ENCODE peak calls at places on chromosomes 5 and 9, in five cellular contexts. One of them, this sample, is unnamed.
A peak's percentile ranks its signal among the peaks of the same experiment; 100 is the strongest.

GRCh38 chr9:14251146-14252071 is 62.5 kb downstream of the NFIB start:
- DNase-seq in astrocyte of the spinal cord: peak; percentile 87
- DNase-seq in tibial nerve: peak; percentile 56
- DNase-seq in spleen: no peak
- DNase-seq in psoas muscle: peak; percentile 79
- DNase-seq in this sample: no peak

GRCh38 chr5:132488590-132488989 is 2.0 kb downstream of the IRF1 start:
- DNase-seq in spleen: no peak
- DNase-seq in psoas muscle: no peak
- DNase-seq in tibial nerve: no peak
- DNase-seq in astrocyte of the spinal cord: no peak
- DNase-seq in this sample: no peak

GRCh38 chr9:19618816-19619215 is 170.0 kb downstream of the SLC24A2 start:
- DNase-seq in spleen: no peak
- DNase-seq in astrocyte of the spinal cord: no peak
- DNase-seq in tibial nerve: no peak
- DNase-seq in psoas muscle: no peak
- DNase-seq in this sample: no peak

GRCh38 chr9:86705474-86705873 is 241.8 kb downstream of the GAS1 start:
- DNase-seq in astrocyte of the spinal cord: no peak
- DNase-seq in spleen: no peak
- DNase-seq in tibial nerve: no peak
- DNase-seq in psoas muscle: no peak
- DNase-seq in this sample: no peak

GRCh38 chr5:109755761-109756160 is 66.0 kb downstream of the MAN2A1 start:
- DNase-seq in psoas muscle: no peak
- DNase-seq in spleen: no peak
- DNase-seq in tibial nerve: no peak
- DNase-seq in astrocyte of the spinal cord: no peak
- DNase-seq in this sample: no peak

GRCh38 chr9:107794259-107794658 is 304.7 kb upstream of the KLF4 start:
- DNase-seq in spleen: no peak
- DNase-seq in psoas muscle: no peak
- DNase-seq in tibial nerve: no peak
- DNase-seq in astrocyte of the spinal cord: no peak
- DNase-seq in this sample: no peak

GRCh38 chr9:137012694-137013570 is 15.1 kb downstream of the ABCA2 start:
- DNase-seq in astrocyte of the spinal cord: no peak
- DNase-seq in spleen: no peak
- DNase-seq in psoas muscle: no peak
- DNase-seq in tibial nerve: no peak
- DNase-seq in this sample: no peak

GRCh38 chr5:92599217-92599810 is 981.7 kb downstream of the NR2F1-AS1 start:
- DNase-seq in spleen: no peak
- DNase-seq in psoas muscle: no peak
- DNase-seq in astrocyte of the spinal cord: no peak
- DNase-seq in tibial nerve: no peak
- DNase-seq in this sample: no peak

GRCh38 chr9:101508203-101508602 is 25.4 kb upstream of the RNF20 start:
- DNase-seq in spleen: no peak
- DNase-seq in astrocyte of the spinal cord: no peak
- DNase-seq in psoas muscle: no peak
- DNase-seq in tibial nerve: no peak
- DNase-seq in this sample: no peak

GRCh38 chr9:15961217-15961616 is 408.4 kb downstream of the CCDC171 start:
- DNase-seq in astrocyte of the spinal cord: no peak
- DNase-seq in tibial nerve: no peak
- DNase-seq in spleen: no peak
- DNase-seq in psoas muscle: no peak
- DNase-seq in this sample: no peak

GRCh38 chr5:92390657-92391056 is 1007.5 kb upstream of the ARRDC3 start:
- DNase-seq in psoas muscle: no peak
- DNase-seq in astrocyte of the spinal cord: no peak
- DNase-seq in spleen: no peak
- DNase-seq in tibial nerve: no peak
- DNase-seq in this sample: no peak

GRCh38 chr9:34185778-34186551 is 7.1 kb downstream of the UBAP1 start:
- DNase-seq in spleen: no peak
- DNase-seq in astrocyte of the spinal cord: peak; percentile 93
- DNase-seq in psoas muscle: no peak
- DNase-seq in tibial nerve: peak; percentile 56
- DNase-seq in this sample: no peak

GRCh38 chr5:172872997-172873491 is 39.0 kb downstream of the ERGIC1 start:
- DNase-seq in tibial nerve: peak; percentile 71
- DNase-seq in spleen: peak; percentile 90
- DNase-seq in astrocyte of the spinal cord: peak; percentile 94
- DNase-seq in psoas muscle: peak; percentile 88
- DNase-seq in this sample: no peak

GRCh38 chr9:87606921-87607521 is 109.4 kb downstream of the DAPK1 start:
- DNase-seq in astrocyte of the spinal cord: peak; percentile 60
- DNase-seq in spleen: no peak
- DNase-seq in tibial nerve: no peak
- DNase-seq in psoas muscle: no peak
- DNase-seq in this sample: no peak

GRCh38 chr9:745761-746414 is 95.6 kb upstream of the DMRT1 start:
- DNase-seq in spleen: no peak
- DNase-seq in tibial nerve: no peak
- DNase-seq in psoas muscle: peak; percentile 58
- DNase-seq in astrocyte of the spinal cord: no peak
- DNase-seq in this sample: no peak

GRCh38 chr5:158461240-158461854 is 602.4 kb upstream of the CLINT1 start:
- DNase-seq in tibial nerve: peak; percentile 52
- DNase-seq in astrocyte of the spinal cord: no peak
- DNase-seq in spleen: no peak
- DNase-seq in psoas muscle: peak; percentile 26
- DNase-seq in this sample: no peak

GRCh38 chr9:131969469-131969989 is 110.1 kb downstream of the MED27 start:
- DNase-seq in astrocyte of the spinal cord: no peak
- DNase-seq in psoas muscle: no peak
- DNase-seq in spleen: no peak
- DNase-seq in tibial nerve: no peak
- DNase-seq in this sample: no peak

GRCh38 chr9:134056483-134057310 is 11.1 kb downstream of the BRD3 start:
- DNase-seq in spleen: no peak
- DNase-seq in psoas muscle: no peak
- DNase-seq in astrocyte of the spinal cord: no peak
- DNase-seq in tibial nerve: no peak
- DNase-seq in this sample: peak; percentile 90

GRCh38 chr9:69412741-69413150 is 87.7 kb downstream of the ENTREP1 start:
- DNase-seq in tibial nerve: no peak
- DNase-seq in astrocyte of the spinal cord: peak; percentile 74
- DNase-seq in psoas muscle: peak; percentile 68
- DNase-seq in spleen: no peak
- DNase-seq in this sample: no peak

GRCh38 chr5:156051972-156052371 is 275.0 kb upstream of the SGCD start:
- DNase-seq in astrocyte of the spinal cord: no peak
- DNase-seq in spleen: no peak
- DNase-seq in psoas muscle: no peak
- DNase-seq in tibial nerve: no peak
- DNase-seq in this sample: no peak

GRCh38 chr9:128823903-128824406 is 5.6 kb downstream of the SPOUT1 start:
- DNase-seq in tibial nerve: no peak
- DNase-seq in spleen: no peak
- DNase-seq in astrocyte of the spinal cord: no peak
- DNase-seq in psoas muscle: no peak
- DNase-seq in this sample: no peak

GRCh38 chr9:99677281-99677680 is 144.4 kb upstream of the NR4A3 start:
- DNase-seq in psoas muscle: no peak
- DNase-seq in spleen: no peak
- DNase-seq in tibial nerve: no peak
- DNase-seq in astrocyte of the spinal cord: peak; percentile 50
- DNase-seq in this sample: no peak

GRCh38 chr9:134422701-134423100 is 96.4 kb downstream of the RXRA start:
- DNase-seq in psoas muscle: no peak
- DNase-seq in astrocyte of the spinal cord: no peak
- DNase-seq in spleen: no peak
- DNase-seq in tibial nerve: no peak
- DNase-seq in this sample: no peak

GRCh38 chr9:79572891-79573696 is 1.3 kb downstream of the TLE4 start:
- DNase-seq in astrocyte of the spinal cord: no peak
- DNase-seq in psoas muscle: peak; percentile 45
- DNase-seq in tibial nerve: no peak
- DNase-seq in spleen: peak; percentile 95
- DNase-seq in this sample: peak; percentile 82

GRCh38 chr5:30581198-30581925 is 612.1 kb upstream of the CDH6 start:
- DNase-seq in spleen: no peak
- DNase-seq in astrocyte of the spinal cord: peak; percentile 83
- DNase-seq in psoas muscle: no peak
- DNase-seq in tibial nerve: no peak
- DNase-seq in this sample: no peak

GRCh38 chr9:686381-686813 is 155.1 kb upstream of the DMRT1 start:
- DNase-seq in spleen: no peak
- DNase-seq in tibial nerve: peak; percentile 22
- DNase-seq in psoas muscle: no peak
- DNase-seq in astrocyte of the spinal cord: peak; percentile 48
- DNase-seq in this sample: no peak

GRCh38 chr9:108534741-108535140 is 321.0 kb downstream of the ACTL7B start:
- DNase-seq in tibial nerve: no peak
- DNase-seq in astrocyte of the spinal cord: peak; percentile 84
- DNase-seq in psoas muscle: no peak
- DNase-seq in spleen: no peak
- DNase-seq in this sample: no peak

GRCh38 chr5:94900006-94900505 is 281.6 kb downstream of the SLF1 start:
- DNase-seq in astrocyte of the spinal cord: no peak
- DNase-seq in psoas muscle: no peak
- DNase-seq in tibial nerve: no peak
- DNase-seq in spleen: no peak
- DNase-seq in this sample: no peak
- TF ChIP-seq CTCF in astrocyte of the spinal cord: no peak
- TF ChIP-seq CTCF in psoas muscle: no peak
- TF ChIP-seq CTCF in tibial nerve: no peak
- TF ChIP-seq CTCF in spleen: no peak
- TF ChIP-seq CTCF in this sample: no peak

GRCh38 chr5:170809551-170809950 is 26.0 kb downstream of the GABRP start:
- DNase-seq in tibial nerve: no peak
- DNase-seq in spleen: no peak
- DNase-seq in astrocyte of the spinal cord: peak; percentile 52
- DNase-seq in psoas muscle: no peak
- DNase-seq in this sample: no peak
- TF ChIP-seq CTCF in tibial nerve: no peak
- TF ChIP-seq CTCF in spleen: no peak
- TF ChIP-seq CTCF in astrocyte of the spinal cord: peak; percentile 54
- TF ChIP-seq CTCF in psoas muscle: no peak
- TF ChIP-seq CTCF in this sample: peak; percentile 86

DNA sequence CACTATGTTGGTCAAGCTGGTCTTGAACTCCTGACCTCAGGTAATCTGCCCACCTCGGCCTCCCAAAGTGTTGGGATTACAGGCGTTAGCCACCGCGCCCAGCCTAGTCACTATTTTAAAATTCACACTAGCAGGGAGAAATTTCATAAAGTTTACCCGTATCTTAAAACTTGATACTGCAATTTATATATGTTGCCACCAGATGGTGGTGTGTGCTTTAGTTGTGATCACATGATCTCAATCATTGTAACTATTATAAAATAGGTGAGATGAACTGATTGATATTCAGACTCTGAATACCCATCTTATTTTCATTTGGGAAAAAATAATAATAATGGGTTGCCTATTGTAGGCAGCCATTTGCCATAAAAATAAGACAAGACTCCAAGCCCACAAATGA is 1330.4 kb upstream of the WWC1 start:
- DNase-seq in tibial nerve: no peak
- DNase-seq in spleen: no peak
- DNase-seq in astrocyte of the spinal cord: no peak
- DNase-seq in psoas muscle: no peak
- DNase-seq in this sample: no peak
- TF ChIP-seq CTCF in tibial nerve: no peak
- TF ChIP-seq CTCF in spleen: no peak
- TF ChIP-seq CTCF in astrocyte of the spinal cord: peak; percentile 14
- TF ChIP-seq CTCF in psoas muscle: no peak
- TF ChIP-seq CTCF in this sample: peak; percentile 72

GRCh38 chr5:1707467-1707866 is 92.2 kb downstream of the MRPL36 start:
- DNase-seq in tibial nerve: no peak
- DNase-seq in astrocyte of the spinal cord: no peak
- DNase-seq in psoas muscle: no peak
- DNase-seq in spleen: no peak
- DNase-seq in this sample: no peak
- TF ChIP-seq CTCF in tibial nerve: no peak
- TF ChIP-seq CTCF in astrocyte of the spinal cord: no peak
- TF ChIP-seq CTCF in psoas muscle: no peak
- TF ChIP-seq CTCF in spleen: no peak
- TF ChIP-seq CTCF in this sample: no peak